ENCODE peak calls at places on chromosome 5, in nine cellular contexts. E is heart left ventricle, N is esophagus squamous epithelium, G is body of pancreas, T is breast epithelium, D is ovary, Z is IMR-90, M is HepG2, A is A549. J is an unnamed sample.

GRCh38 chr5:2239237-2239910 is 356.6 kb upstream of the IRX4 start:
- DNase-seq in M (no peak), T (no peak), G (no peak), E (no peak), D (no peak), Z (no peak), N (no peak), A (no peak), J (no peak)

GRCh38 chr5:15501057-15501791 is 1.2 kb downstream of the FBXL7 start:
- DNase-seq in E (no peak), Z (peak; percentile 76), M (no peak), N (no peak), T (no peak), D (peak; percentile 51), G (no peak), A (peak; percentile 13), J (peak; percentile 18)

GRCh38 chr5:69188811-69189161 is 597 bp upstream of the CENPH start:
- DNase-seq in D (no peak), Z (no peak), M (no peak), E (no peak), T (no peak), N (no peak), A (peak; percentile 55), G (no peak), J (no peak)

GRCh38 chr5:636951-637350 is 24.8 kb downstream of the CEP72 start:
- DNase-seq in D (no peak), A (no peak), T (no peak), N (no peak), G (no peak), M (no peak), E (no peak), Z (no peak), J (no peak)

GRCh38 chr5:24864244-24864643 is 219.5 kb upstream of the CDH10 start:
- DNase-seq in N (no peak), Z (no peak), E (no peak), M (no peak), D (no peak), T (no peak), G (no peak), A (no peak), J (no peak)

GRCh38 chr5:113331201-113331551 is 103.6 kb downstream of the TSSK1B start:
- DNase-seq in M (no peak), Z (peak; percentile 68), N (no peak), T (no peak), A (no peak), E (no peak), G (no peak), D (no peak), J (no peak)

GRCh38 chr5:53350991-53351770 is 129.2 kb upstream of the FST start:
- DNase-seq in G (no peak), A (no peak), M (no peak), E (no peak), T (no peak), D (no peak), N (no peak), Z (peak; percentile 37), J (no peak)

GRCh38 chr5:169142264-169142970 is 158.5 kb downstream of the SLIT3 start:
- DNase-seq in N (no peak), Z (no peak), D (peak; percentile 53), M (no peak), T (peak; percentile 25), A (no peak), G (peak; percentile 54), E (peak; percentile 64), J (no peak)

GRCh38 chr5:10760033-10760975 is 730 bp downstream of the DAP start:
- DNase-seq in E (peak; percentile 67), D (peak; percentile 53), T (peak; percentile 46), M (peak; percentile 78), A (peak; percentile 48), N (no peak), Z (peak; percentile 59), G (peak; percentile 76), J (peak; percentile 76)

GRCh38 chr5:171418982-171419662 is at the start of gene FGF18:
- DNase-seq in G (no peak), N (no peak), Z (peak; percentile 51), E (peak; percentile 77), T (no peak), M (peak; percentile 56), A (peak; percentile 54), D (peak; percentile 26), J (peak; percentile 50)

GRCh38 chr5:178331491-178331981 is 98.9 kb upstream of the PHYKPL start:
- DNase-seq in Z (no peak), E (peak; percentile 81), D (no peak), M (no peak), G (peak; percentile 55), A (no peak), T (peak; percentile 57), N (no peak), J (peak; percentile 54)

GRCh38 chr5:1983919-1984695 is 101.4 kb upstream of the IRX4 start:
- DNase-seq in Z (no peak), G (no peak), A (no peak), D (no peak), M (no peak), E (no peak), N (no peak), T (no peak), J (no peak)

GRCh38 chr5:143311428-143311827 is 92.1 kb downstream of the NR3C1 start:
- DNase-seq in G (no peak), M (no peak), E (no peak), Z (peak; percentile 96), N (no peak), D (no peak), A (no peak), T (no peak), J (no peak)

GRCh38 chr5:151157426-151158286 is at the start of gene ANXA6:
- DNase-seq in A (peak; percentile 94), D (peak; percentile 81), M (peak; percentile 22), N (no peak), Z (peak; percentile 73), E (peak; percentile 95), G (peak; percentile 82), T (peak; percentile 84), J (peak; percentile 82)

DNA sequence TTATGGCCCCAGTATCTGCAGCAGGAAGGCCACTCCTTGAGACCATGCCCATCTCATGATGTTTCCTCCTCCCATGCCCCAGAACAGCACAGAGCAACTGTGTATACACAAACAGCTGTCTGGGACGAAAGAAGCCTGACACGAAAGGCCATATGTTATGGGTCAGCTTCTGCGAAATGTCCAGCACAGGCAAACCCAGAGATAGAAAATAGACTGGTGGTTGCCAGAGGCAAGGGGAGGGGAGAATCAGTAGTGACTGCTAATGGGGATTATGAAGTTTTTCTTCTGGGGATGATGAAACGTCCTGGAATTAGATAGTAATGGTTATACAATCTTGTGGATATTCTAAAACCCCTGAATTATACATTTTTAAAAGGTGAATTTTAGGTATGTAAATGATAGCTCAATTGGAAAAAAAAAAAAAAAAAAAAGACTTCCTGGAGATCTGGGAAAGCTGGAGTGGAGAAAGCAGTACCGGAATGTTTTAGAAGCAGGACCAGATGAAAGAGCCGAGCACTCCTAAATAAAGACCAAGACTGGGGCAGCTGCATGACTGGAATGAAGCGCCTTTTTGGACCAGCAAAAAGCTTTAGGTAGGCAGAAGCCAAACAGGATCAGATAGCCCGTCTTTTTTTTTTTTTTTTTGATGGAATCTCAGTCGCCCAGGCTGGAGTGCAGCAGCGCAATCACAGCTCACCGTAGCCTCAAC is 29.2 kb downstream of the PCDHGC5 start:
- DNase-seq in A (no peak), M (no peak), E (no peak), T (no peak), G (no peak), D (no peak), Z (peak; percentile 87), N (no peak), J (no peak)
- H3K27ac ChIP-seq in A (no peak overlapping the region), M (no peak overlapping the region), E (peak overlapping the region; percentile 14), T (no peak overlapping the region), G (no peak overlapping the region), D (no peak overlapping the region), Z (peak overlapping the region; percentile 77), N (peak overlapping the region; percentile 95), J (no peak overlapping the region)

DNA sequence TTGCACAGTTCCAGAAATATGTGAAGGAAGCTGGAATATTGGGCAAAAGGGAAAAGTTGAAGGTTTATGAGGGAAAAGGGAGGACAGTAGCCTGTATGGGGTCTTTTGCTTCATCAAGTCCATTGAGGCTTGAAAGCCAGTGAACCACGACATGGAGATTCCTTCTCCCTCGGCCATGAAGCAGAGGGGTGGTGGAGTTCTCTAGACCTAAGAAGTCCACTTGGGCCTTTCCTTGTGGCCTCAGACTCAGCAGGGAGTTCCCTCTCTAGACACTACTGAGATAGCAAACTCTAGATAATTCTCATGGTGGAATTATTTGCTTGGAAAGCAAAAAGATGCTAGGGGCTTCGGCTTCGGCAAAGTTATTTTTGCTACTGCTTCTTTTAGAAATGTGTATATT is 78.5 kb downstream of the FOXD1 start:
- DNase-seq in T (no peak), D (no peak), N (no peak), Z (no peak), E (no peak), M (no peak), G (no peak), A (no peak), J (no peak)
- H3K4me1 ChIP-seq in T (no peaks in the 10 kb centered on the region), D (no peaks in the 10 kb centered on the region), N (peaks cover 23% of the 10 kb centered on the region), Z (peaks cover 30% of the 10 kb centered on the region), E (no peaks in the 10 kb centered on the region), M (no peaks in the 10 kb centered on the region), G (no peaks in the 10 kb centered on the region), A (peaks cover 38% of the 10 kb centered on the region), J (no peaks in the 10 kb centered on the region)

GRCh38 chr5:90658620-90659019 is 100.0 kb downstream of the ADGRV1 start:
- DNase-seq in T (no peak), E (no peak), M (no peak), N (no peak), D (no peak), G (no peak), Z (no peak), A (no peak), J (no peak)
- TF ChIP-seq POLR2A in T (no peak), E (no peak), M (no peak), N (no peak), D (no peak), G (no peak), Z (no peak), A (no peak), J (no peak)

GRCh38 chr5:174533771-174534221 is 190.6 kb upstream of the MSX2 start:
- DNase-seq in D (no peak), E (no peak), N (no peak), Z (peak; percentile 99), M (no peak), G (no peak), A (peak; percentile 51), T (no peak), J (no peak)

GRCh38 chr5:174532453-174533126 is 191.8 kb upstream of the MSX2 start:
- DNase-seq in A (peak; percentile 93), Z (peak; percentile 98), E (peak; percentile 69), T (peak; percentile 71), G (peak; percentile 58), M (peak; percentile 21), N (no peak), D (peak; percentile 42), J (peak; percentile 17)

GRCh38 chr5:174535691-174536090 is 188.7 kb upstream of the MSX2 start:
- DNase-seq in G (no peak), N (no peak), A (no peak), Z (peak; percentile 45), M (no peak), E (no peak), D (no peak), T (no peak), J (no peak)

GRCh38 chr5:174531782-174532191 is 192.6 kb upstream of the MSX2 start:
- DNase-seq in E (no peak), M (no peak), G (no peak), T (no peak), N (no peak), Z (no peak), A (no peak), D (no peak), J (no peak)

DNA sequence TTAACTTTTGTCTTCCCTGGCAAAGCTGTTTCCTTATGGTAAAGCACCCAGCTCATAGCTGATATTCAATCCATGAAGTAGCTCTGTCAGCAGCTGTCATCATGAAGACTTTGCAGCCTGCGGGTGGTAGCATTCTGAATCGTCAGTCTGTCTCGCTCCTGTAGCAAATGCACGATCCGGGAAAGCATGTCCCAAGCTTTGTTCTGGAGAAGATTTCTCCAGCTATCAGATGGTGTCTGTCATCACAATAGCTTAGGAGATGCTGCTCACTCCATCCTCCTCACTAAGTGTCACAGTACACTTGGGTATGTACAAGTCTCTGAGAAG is 191.3 kb upstream of the MSX2 start:
- DNase-seq in N (no peak), E (no peak), D (no peak), G (no peak), Z (peak; percentile 30), A (no peak), M (no peak), T (no peak), J (no peak)
- H3K27ac ChIP-seq in N (peak overlapping the region; percentile 0), E (no peak overlapping the region), D (no peak overlapping the region), G (no peak overlapping the region), Z (peak overlapping the region; percentile 93), A (peak overlapping the region; percentile 82), M (no peak overlapping the region), T (no peak overlapping the region), J (no peak overlapping the region)

J was measured in Peyer's patch.